ENCODE peak calls at places on chromosomes 6 and 20, in nine cellular contexts. Z is AG04450, P is IMR-90, F is heart left ventricle, E is adrenal gland, X is colonic mucosa, N is breast epithelium, M is mammary epithelial cell, C is dorsolateral prefrontal cortex. T is an unnamed sample.

GRCh38 chr6:165680975-165681374 is 17.9 kb upstream of the PDE10A start:
- DNase-seq in Z (no peak), P (no peak), F (no peak), E (no peak), X (no peak), N (no peak), M (no peak), C (no peak), T (no peak)

GRCh38 chr20:13348301-13349239 is 127.5 kb downstream of the ISM1 start:
- DNase-seq in Z (no peak), P (peak), F (no peak), E (no peak), X (no peak), N (peak), M (no peak), C (no peak), T (no peak)

GRCh38 chr6:149990672-149991402 is 27.1 kb downstream of the ULBP1 start:
- DNase-seq in Z (no peak), P (no peak), F (no peak), E (no peak), X (no peak), N (no peak), M (no peak), C (no peak), T (no peak)

GRCh38 chr6:166453651-166454050 is 70.9 kb upstream of the MPC1 start:
- DNase-seq in Z (no peak), P (no peak), F (no peak), E (no peak), X (no peak), N (no peak), M (no peak), C (no peak), T (no peak)

GRCh38 chr6:93701526-93701925 is 282.2 kb upstream of the EPHA7 start:
- DNase-seq in Z (no peak), P (no peak), F (no peak), E (no peak), X (no peak), N (no peak), M (no peak), C (no peak), T (no peak)

GRCh38 chr20:48471734-48472408 is 355.9 kb downstream of the PREX1 start:
- DNase-seq in Z (no peak), P (no peak), F (no peak), E (no peak), X (no peak), N (no peak), M (no peak), C (no peak), T (no peak)

GRCh38 chr6:15249371-15250019 is 3.6 kb downstream of the JARID2 start:
- DNase-seq in Z (no peak), P (no peak), F (no peak), E (no peak), X (no peak), N (no peak), M (no peak), C (no peak), T (no peak)

GRCh38 chr20:10324198-10324836 is 105.7 kb downstream of the SNAP25 start:
- DNase-seq in Z (no peak), P (no peak), F (no peak), E (no peak), X (no peak), N (no peak), M (no peak), C (no peak), T (no peak)

GRCh38 chr20:25985597-25985996 is 288.9 kb upstream of the ZNF337 start:
- DNase-seq in Z (no peak), P (no peak), F (no peak), E (no peak), X (no peak), N (no peak), M (no peak), C (peak), T (no peak)

GRCh38 chr20:25991051-25991755 is 294.6 kb upstream of the ZNF337 start:
- DNase-seq in Z (no peak), P (no peak), F (no peak), E (no peak), X (no peak), N (no peak), M (no peak), C (peak), T (no peak)

GRCh38 chr20:25989196-25989595 is 292.5 kb upstream of the ZNF337 start:
- DNase-seq in Z (no peak), P (no peak), F (no peak), E (no peak), X (no peak), N (no peak), M (no peak), C (peak), T (no peak)

GRCh38 chr20:25984933-25985332 is 288.3 kb upstream of the ZNF337 start:
- DNase-seq in Z (no peak), P (peak), F (peak), E (peak), X (peak), N (no peak), M (no peak), C (peak), T (no peak)

GRCh38 chr20:25987073-25987927 is 290.6 kb upstream of the ZNF337 start:
- DNase-seq in Z (no peak), P (peak), F (peak), E (peak), X (peak), N (no peak), M (peak), C (peak), T (no peak)
- H3K4me3 ChIP-seq in Z (peak), P (no peak), F (peak), E (no peak), X (peak), N (peak), M (no peak), C (peak), T (peak)

DNA sequence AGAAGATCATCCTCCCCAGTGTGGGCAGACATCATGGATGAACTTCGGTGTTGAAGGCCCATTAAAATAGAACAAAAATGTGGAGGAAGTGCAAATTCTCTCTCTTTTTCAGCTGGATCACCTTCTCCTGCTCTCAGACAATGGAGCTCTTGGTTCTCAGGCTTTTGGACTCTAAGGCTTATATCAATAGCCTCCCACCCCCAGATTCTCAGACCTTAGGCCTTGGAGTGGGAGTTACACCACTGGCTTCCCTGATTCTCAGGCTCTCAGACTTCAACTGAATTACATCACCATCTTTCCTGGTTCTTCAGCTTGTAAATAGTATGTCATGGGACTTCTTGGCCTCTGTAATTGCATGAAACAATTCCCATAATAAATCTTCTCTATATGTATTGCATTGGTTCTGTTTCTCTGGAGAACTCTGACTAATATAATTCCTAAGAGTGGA is 36.6 kb downstream of the NSFL1C start:
- DNase-seq in Z (peak), P (peak), F (no peak), E (no peak), X (no peak), N (no peak), M (no peak), C (no peak), T (no peak)
- H3K27ac ChIP-seq in Z (peak), P (no peak), F (no peak), E (no peak), X (peak), N (no peak), M (no peak), C (no peak), T (no peak)

DNA sequence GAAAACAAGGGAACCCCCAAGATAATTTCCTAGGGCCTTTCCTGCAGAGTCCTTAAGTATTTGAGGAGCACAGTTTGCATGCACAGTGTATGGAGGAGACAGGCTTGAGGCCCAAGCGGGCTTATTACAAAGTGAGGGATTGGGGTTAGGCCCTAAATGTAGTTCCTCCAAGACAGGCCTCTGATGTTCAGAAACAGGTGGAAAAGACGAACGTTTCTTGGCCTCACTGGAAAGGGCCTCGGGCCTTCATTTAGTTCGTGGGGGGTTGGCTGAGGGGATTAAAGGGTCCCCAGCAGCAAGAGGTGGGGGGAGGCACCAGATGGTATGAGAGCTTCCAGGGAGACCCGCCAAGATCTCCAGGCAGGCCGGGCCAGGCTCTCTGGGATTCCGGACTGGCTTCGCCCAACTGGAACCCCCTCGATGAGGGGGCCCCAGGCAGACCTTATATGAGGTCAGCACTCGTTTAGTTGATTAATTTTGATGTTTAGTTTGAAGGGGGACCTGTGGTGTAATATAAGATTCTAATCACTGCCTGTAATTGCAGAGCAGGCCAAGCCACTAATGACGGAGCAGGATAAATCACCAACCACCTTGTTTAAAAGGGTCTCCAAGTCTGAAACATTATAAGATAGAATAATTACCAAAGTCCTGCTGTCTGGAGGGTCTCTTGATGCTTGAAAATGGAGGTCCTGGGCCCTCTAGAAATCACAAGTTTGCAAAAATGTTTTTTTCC is 2.0 kb downstream of the HMGA1 start:
- DNase-seq in Z (no peak), P (no peak), F (no peak), E (no peak), X (peak), N (no peak), M (no peak), C (no peak), T (no peak)
- H3K4me3 ChIP-seq in Z (peak), P (peak), F (peak), E (no peak), X (peak), N (peak), M (peak), C (peak), T (peak)

DNA sequence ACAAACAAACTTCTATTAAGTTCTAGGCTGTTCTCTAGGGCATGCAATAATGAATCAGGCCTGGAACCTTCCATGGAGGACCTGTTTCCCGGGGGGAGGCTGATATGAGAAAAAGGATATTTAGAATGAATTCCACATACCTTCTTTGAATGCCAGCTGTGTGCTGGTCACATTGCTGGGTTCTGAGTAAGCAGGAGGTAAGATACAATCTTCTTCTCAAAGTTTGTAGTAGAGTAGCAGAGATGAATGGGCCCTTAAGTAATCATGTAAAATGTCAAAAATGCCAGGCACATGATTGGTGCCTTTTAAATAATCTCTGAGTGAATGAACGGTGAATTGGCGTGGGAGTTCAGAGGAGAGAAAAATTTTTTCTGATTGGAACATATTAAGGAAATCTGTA is 47.4 kb downstream of the TGM2 start:
- DNase-seq in Z (no peak), P (peak), F (no peak), E (no peak), X (no peak), N (no peak), M (peak), C (no peak), T (no peak)
- H3K27ac ChIP-seq in Z (peak), P (no peak), F (no peak), E (no peak), X (no peak), N (no peak), M (no peak), C (no peak), T (no peak)

GRCh38 chr6:6688283-6688682 is 99.8 kb downstream of the LY86 start:
- DNase-seq in Z (no peak), P (no peak), F (no peak), E (no peak), X (no peak), N (no peak), M (no peak), C (no peak), T (peak)

GRCh38 chr6:6685249-6685667 is 96.7 kb downstream of the LY86 start:
- DNase-seq in Z (no peak), P (no peak), F (no peak), E (no peak), X (no peak), N (no peak), M (no peak), C (no peak), T (no peak)

GRCh38 chr6:6688951-6689350 is 100.4 kb downstream of the LY86 start:
- DNase-seq in Z (no peak), P (no peak), F (no peak), E (no peak), X (no peak), N (no peak), M (no peak), C (no peak), T (no peak)

GRCh38 chr6:6686176-6686575 is 97.7 kb downstream of the LY86 start:
- DNase-seq in Z (no peak), P (no peak), F (no peak), E (no peak), X (no peak), N (no peak), M (no peak), C (no peak), T (no peak)

DNA sequence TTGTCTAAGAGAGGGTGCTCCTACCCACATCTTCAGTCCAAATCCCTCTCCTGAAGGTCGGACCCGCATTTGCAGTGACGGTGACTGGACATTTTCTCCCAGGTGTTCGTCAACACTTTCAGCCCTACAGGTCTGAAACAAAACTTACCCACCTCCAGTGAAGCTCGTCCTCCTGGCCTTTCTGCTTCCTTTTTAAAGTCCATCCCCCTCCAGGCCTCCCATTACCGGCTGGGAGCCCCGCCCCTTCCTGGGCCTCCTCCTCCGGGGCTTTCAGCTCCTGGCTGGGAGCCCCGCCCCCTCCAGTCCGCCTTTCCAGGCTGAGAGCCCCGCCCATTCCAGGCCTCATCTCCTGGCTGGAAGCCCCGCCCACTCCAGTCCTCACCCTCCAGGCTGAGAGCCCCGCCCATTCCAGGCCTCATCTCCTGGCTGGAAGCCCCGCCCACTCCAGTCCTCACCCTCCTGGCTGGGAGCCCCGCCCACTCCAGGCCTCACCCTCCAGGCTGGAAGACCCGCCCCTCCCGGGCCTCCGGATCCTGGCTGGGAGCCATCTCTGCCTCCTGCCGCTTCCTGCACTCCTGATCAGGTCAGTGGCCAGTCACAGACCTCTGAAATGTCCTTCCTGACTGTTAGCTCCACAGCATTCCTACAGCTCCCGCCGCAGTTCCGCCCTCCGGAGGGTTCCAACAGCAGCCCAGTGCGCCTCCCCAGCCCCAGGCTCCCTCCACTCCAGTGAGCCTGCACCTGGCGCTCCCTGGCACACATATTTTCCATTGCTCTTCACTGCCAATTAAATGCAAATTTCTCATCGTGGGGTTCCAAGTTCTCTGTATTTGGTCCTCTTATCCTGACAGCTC is 98.5 kb downstream of the LY86 start:
- DNase-seq in Z (no peak), P (no peak), F (peak), E (peak), X (peak), N (peak), M (peak), C (no peak), T (peak)
- H3K4me3 ChIP-seq in Z (no peak), P (no peak), F (peak), E (no peak), X (peak), N (peak), M (peak), C (peak), T (peak)

DNA sequence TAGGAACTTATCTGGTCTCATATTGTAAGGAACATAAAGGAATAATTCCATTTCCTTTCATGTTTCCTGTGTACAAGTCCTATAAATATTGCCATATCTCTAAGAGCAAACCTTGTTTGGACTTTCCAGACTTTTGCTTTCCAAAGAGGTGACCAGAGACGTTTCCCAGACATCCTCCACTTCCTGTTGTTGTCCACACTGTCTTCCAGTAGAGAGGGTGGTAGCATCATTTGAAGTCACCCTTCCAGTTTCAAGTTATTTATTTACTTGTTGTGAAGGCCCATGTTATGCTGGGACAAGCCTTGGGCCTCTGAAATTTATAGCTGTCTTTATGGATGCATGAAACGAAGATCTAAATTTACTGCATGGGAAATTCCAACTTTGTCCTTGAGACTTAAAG is 10.6 kb upstream of the TGM3 start:
- DNase-seq in Z (no peak), P (no peak), F (no peak), E (no peak), X (no peak), N (no peak), M (no peak), C (no peak), T (no peak)
- H3K27ac ChIP-seq in Z (no peak), P (no peak), F (no peak), E (no peak), X (no peak), N (no peak), M (no peak), C (no peak), T (no peak)

GRCh38 chr6:31585531-31585930 is 546 bp upstream of the LST1 start:
- DNase-seq in Z (no peak), P (no peak), F (no peak), E (no peak), X (no peak), N (no peak), M (no peak), C (no peak), T (no peak)

GRCh38 chr6:31588871-31589650 is 3.0 kb downstream of the LST1 start:
- DNase-seq in Z (no peak), P (no peak), F (no peak), E (no peak), X (no peak), N (no peak), M (no peak), C (no peak), T (no peak)

GRCh38 chr6:31587791-31588777 is 2.0 kb downstream of the LST1 start:
- DNase-seq in Z (no peak), P (no peak), F (no peak), E (no peak), X (no peak), N (no peak), M (no peak), C (no peak), T (no peak)

GRCh38 chr6:31586013-31586412 is at the start of gene LST1:
- DNase-seq in Z (no peak), P (no peak), F (peak), E (no peak), X (no peak), N (no peak), M (no peak), C (no peak), T (no peak)

DNA sequence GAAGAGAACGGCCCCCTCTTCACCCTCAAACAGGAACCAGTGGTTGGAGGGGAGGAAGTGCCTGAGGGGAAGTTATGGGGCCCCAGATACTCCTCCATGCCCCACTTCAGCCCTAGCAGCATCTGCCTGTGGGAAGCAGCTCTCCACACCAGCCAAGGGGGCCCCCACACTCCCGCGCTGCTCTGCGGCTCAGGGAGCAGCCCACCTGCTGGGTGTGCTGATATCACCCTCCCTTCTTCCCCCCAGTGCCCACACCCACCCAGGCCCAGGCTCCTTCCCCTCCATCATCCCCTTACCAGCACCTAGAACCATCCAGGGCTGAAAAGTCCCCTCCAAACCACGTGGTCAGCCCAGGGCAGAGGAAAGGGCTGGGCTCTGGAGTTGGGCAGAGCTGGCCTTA is 519 bp downstream of the LST1 start:
- DNase-seq in Z (no peak), P (no peak), F (peak), E (no peak), X (no peak), N (no peak), M (no peak), C (no peak), T (no peak)
- H3K4me3 ChIP-seq in Z (no peak), P (no peak), F (no peak), E (no peak), X (no peak), N (no peak), M (no peak), C (no peak), T (no peak)

GRCh38 chr6:67779876-67780275 is 855.2 kb upstream of the ADGRB3 start:
- DNase-seq in Z (no peak), P (no peak), F (no peak), E (no peak), X (no peak), N (no peak), M (no peak), C (no peak), T (no peak)
- H3K27ac ChIP-seq in Z (no peak), P (no peak), F (no peak), E (no peak), X (no peak), N (no peak), M (no peak), C (no peak), T (no peak)

GRCh38 chr6:142828030-142828429 is 116.9 kb downstream of the HIVEP2 start:
- DNase-seq in Z (no peak), P (no peak), F (no peak), E (no peak), X (no peak), N (no peak), M (no peak), C (no peak), T (no peak)
- H3K4me3 ChIP-seq in Z (no peak), P (no peak), F (no peak), E (no peak), X (no peak), N (no peak), M (no peak), C (no peak), T (no peak)